ENCODE peak calls at places on chromosomes 11 and 22, in seven cellular contexts. One of them, this sample, is unnamed. For H3K4me1, the result is how much of the 10 kb centered on the place peaks cover.

GRCh38 chr11:47899801-47900200 is 51.7 kb upstream of the NUP160 start:
- DNase-seq in MM.1S: peak
- DNase-seq in SJSA1: no peak
- DNase-seq in SK-N-SH: no peak
- DNase-seq in psoas muscle: no peak
- DNase-seq in esophagus squamous epithelium: no peak
- DNase-seq in cardiac muscle cell: no peak
- DNase-seq in this sample: no peak

GRCh38 chr22:43811777-43812148 is 342 bp downstream of the EFCAB6 start:
- DNase-seq in SK-N-SH: no peak
- DNase-seq in MM.1S: peak
- DNase-seq in SJSA1: no peak
- DNase-seq in cardiac muscle cell: peak
- DNase-seq in esophagus squamous epithelium: no peak
- DNase-seq in psoas muscle: no peak
- DNase-seq in this sample: no peak

GRCh38 chr11:114928260-114928870 is 250.0 kb downstream of the NXPE2 start:
- DNase-seq in esophagus squamous epithelium: no peak
- DNase-seq in MM.1S: no peak
- DNase-seq in SK-N-SH: no peak
- DNase-seq in SJSA1: no peak
- DNase-seq in psoas muscle: no peak
- DNase-seq in cardiac muscle cell: no peak
- DNase-seq in this sample: no peak

GRCh38 chr11:119332111-119332765 is 2.1 kb upstream of the RNF26 start:
- DNase-seq in SK-N-SH: no peak
- DNase-seq in psoas muscle: no peak
- DNase-seq in cardiac muscle cell: no peak
- DNase-seq in esophagus squamous epithelium: no peak
- DNase-seq in SJSA1: no peak
- DNase-seq in MM.1S: no peak
- DNase-seq in this sample: no peak

GRCh38 chr22:30159561-30160353 is 79.5 kb downstream of the HORMAD2 start:
- DNase-seq in MM.1S: no peak
- DNase-seq in SJSA1: peak
- DNase-seq in SK-N-SH: no peak
- DNase-seq in esophagus squamous epithelium: no peak
- DNase-seq in psoas muscle: peak
- DNase-seq in cardiac muscle cell: peak
- DNase-seq in this sample: no peak

GRCh38 chr11:27718346-27718852 is 18.1 kb upstream of the BDNF start:
- DNase-seq in psoas muscle: no peak
- DNase-seq in cardiac muscle cell: peak
- DNase-seq in MM.1S: no peak
- DNase-seq in SJSA1: no peak
- DNase-seq in SK-N-SH: peak
- DNase-seq in esophagus squamous epithelium: no peak
- DNase-seq in this sample: peak

GRCh38 chr22:43894122-43894521 is 2.3 kb upstream of the PNPLA5 start:
- DNase-seq in esophagus squamous epithelium: no peak
- DNase-seq in psoas muscle: no peak
- DNase-seq in MM.1S: no peak
- DNase-seq in SK-N-SH: no peak
- DNase-seq in SJSA1: no peak
- DNase-seq in cardiac muscle cell: no peak
- DNase-seq in this sample: no peak

GRCh38 chr11:64571410-64572091 is 19.5 kb upstream of the SLC22A12 start:
- DNase-seq in esophagus squamous epithelium: no peak
- DNase-seq in MM.1S: no peak
- DNase-seq in SJSA1: no peak
- DNase-seq in cardiac muscle cell: peak
- DNase-seq in psoas muscle: no peak
- DNase-seq in SK-N-SH: no peak
- DNase-seq in this sample: no peak

GRCh38 chr11:11810764-11811726 is 30.7 kb upstream of the USP47 start:
- DNase-seq in psoas muscle: no peak
- DNase-seq in SK-N-SH: no peak
- DNase-seq in esophagus squamous epithelium: no peak
- DNase-seq in cardiac muscle cell: no peak
- DNase-seq in MM.1S: no peak
- DNase-seq in SJSA1: no peak
- DNase-seq in this sample: no peak

GRCh38 chr11:9060700-9061111 is 30.7 kb downstream of the SCUBE2 start:
- DNase-seq in SK-N-SH: no peak
- DNase-seq in psoas muscle: no peak
- DNase-seq in cardiac muscle cell: no peak
- DNase-seq in esophagus squamous epithelium: no peak
- DNase-seq in MM.1S: peak
- DNase-seq in SJSA1: no peak
- DNase-seq in this sample: no peak

GRCh38 chr11:122253541-122254317 is 137.7 kb upstream of the BLID start:
- DNase-seq in MM.1S: no peak
- DNase-seq in SK-N-SH: no peak
- DNase-seq in psoas muscle: no peak
- DNase-seq in cardiac muscle cell: peak
- DNase-seq in esophagus squamous epithelium: no peak
- DNase-seq in SJSA1: no peak
- DNase-seq in this sample: peak

GRCh38 chr11:12130180-12130980 is 20.0 kb downstream of the MICAL2 start:
- DNase-seq in cardiac muscle cell: no peak
- DNase-seq in MM.1S: no peak
- DNase-seq in psoas muscle: no peak
- DNase-seq in SJSA1: no peak
- DNase-seq in SK-N-SH: no peak
- DNase-seq in esophagus squamous epithelium: no peak
- DNase-seq in this sample: no peak

GRCh38 chr22:48948575-48949170 is 879.0 kb downstream of the BRD1 start:
- DNase-seq in SK-N-SH: no peak
- DNase-seq in MM.1S: no peak
- DNase-seq in SJSA1: no peak
- DNase-seq in cardiac muscle cell: no peak
- DNase-seq in psoas muscle: no peak
- DNase-seq in esophagus squamous epithelium: no peak
- DNase-seq in this sample: no peak

GRCh38 chr11:48055292-48056132 is 75.2 kb downstream of the PTPRJ start:
- DNase-seq in MM.1S: no peak
- DNase-seq in SK-N-SH: no peak
- DNase-seq in cardiac muscle cell: peak
- DNase-seq in psoas muscle: no peak
- DNase-seq in SJSA1: peak
- DNase-seq in esophagus squamous epithelium: no peak
- DNase-seq in this sample: no peak

GRCh38 chr11:78100276-78101040 is 20.8 kb upstream of the NDUFC2 start:
- DNase-seq in MM.1S: no peak
- DNase-seq in esophagus squamous epithelium: no peak
- DNase-seq in SK-N-SH: no peak
- DNase-seq in SJSA1: no peak
- DNase-seq in psoas muscle: no peak
- DNase-seq in cardiac muscle cell: no peak
- DNase-seq in this sample: no peak

GRCh38 chr11:122690801-122691649 is 35.5 kb downstream of the UBASH3B start:
- DNase-seq in cardiac muscle cell: peak
- DNase-seq in esophagus squamous epithelium: no peak
- DNase-seq in SK-N-SH: no peak
- DNase-seq in psoas muscle: no peak
- DNase-seq in MM.1S: no peak
- DNase-seq in SJSA1: no peak
- DNase-seq in this sample: no peak

GRCh38 chr11:69899957-69900821 is 81.0 kb upstream of the FGF3 start:
- DNase-seq in SK-N-SH: no peak
- DNase-seq in esophagus squamous epithelium: no peak
- DNase-seq in SJSA1: no peak
- DNase-seq in psoas muscle: peak
- DNase-seq in cardiac muscle cell: peak
- DNase-seq in MM.1S: no peak
- DNase-seq in this sample: no peak

GRCh38 chr11:82927264-82927880 is 25.8 kb downstream of the DDIAS start:
- DNase-seq in SK-N-SH: peak
- DNase-seq in cardiac muscle cell: peak
- DNase-seq in esophagus squamous epithelium: no peak
- DNase-seq in SJSA1: peak
- DNase-seq in psoas muscle: no peak
- DNase-seq in MM.1S: peak
- DNase-seq in this sample: peak

DNA sequence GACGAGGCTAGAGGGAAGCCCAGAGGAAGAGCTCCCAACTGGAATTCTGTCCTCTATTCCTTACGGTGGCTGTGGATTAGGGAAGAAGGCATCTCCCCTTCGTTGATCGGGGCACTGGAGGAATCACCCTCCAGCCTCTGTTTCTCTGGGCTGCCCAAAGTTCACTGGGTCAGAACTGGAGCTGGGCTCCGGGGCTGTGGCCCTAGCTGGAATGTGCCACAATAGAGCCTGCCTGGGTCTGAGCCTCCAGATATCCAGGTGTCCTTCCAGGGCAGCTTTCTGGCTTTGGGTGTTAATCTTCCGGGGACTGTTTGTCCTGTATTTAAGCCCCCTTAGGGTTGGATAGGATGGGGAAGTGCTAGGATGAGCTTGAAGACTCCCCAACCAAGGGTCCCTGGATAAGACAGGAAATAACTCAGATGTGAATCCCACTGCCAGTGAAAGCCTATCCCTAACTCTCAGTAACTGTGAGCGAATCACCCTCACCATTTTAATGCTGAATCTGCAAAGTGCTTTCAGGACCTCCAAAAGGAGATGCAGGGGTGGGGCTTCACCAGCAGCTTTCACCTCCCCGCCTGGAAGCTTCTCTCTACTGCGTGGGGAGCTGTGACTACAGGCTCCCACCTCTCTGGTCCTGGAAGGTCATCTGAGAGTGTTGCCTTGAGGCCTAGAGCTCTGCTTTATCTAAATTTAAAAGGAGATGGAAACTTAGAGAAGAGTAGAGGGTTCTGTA is 9.5 kb downstream of the YPEL4 start:
- DNase-seq in SK-N-SH: no peak
- DNase-seq in MM.1S: no peak
- DNase-seq in esophagus squamous epithelium: no peak
- DNase-seq in SJSA1: no peak
- DNase-seq in cardiac muscle cell: no peak
- DNase-seq in psoas muscle: no peak
- DNase-seq in this sample: no peak
- H3K4me1 ChIP-seq in SK-N-SH: under half
- H3K4me1 ChIP-seq in MM.1S: under half
- H3K4me1 ChIP-seq in esophagus squamous epithelium: under half
- H3K4me1 ChIP-seq in SJSA1: under half
- H3K4me1 ChIP-seq in cardiac muscle cell: under half
- H3K4me1 ChIP-seq in psoas muscle: under half
- H3K4me1 ChIP-seq in this sample: under half

DNA sequence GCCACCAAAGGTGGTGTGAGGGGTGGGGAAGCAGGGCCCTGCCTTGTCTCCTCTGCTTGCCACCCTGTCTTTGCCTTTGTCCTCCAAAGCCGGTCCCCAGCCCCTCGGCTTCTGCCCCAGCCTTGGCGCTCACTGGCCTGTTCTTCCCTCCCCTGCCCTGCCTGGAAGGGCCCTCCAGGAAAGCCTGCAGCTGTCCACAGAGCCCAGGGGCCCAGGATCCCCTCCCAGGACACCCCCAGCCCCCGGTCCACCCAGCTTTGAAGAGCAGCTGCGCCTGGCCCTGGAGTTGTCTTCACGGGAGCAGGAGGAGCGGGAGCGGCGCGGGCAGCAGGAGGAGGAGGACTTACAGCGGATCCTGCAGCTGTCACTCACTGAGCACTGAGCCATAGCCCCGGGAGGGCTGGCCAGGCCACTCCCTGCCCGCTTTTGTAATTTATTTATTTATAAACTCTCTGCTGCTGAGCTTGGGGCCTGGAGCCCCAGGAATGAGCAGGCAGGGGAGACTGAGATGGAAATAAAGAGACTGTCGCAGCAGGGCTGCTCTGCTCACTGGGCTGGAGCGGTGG is 1.3 kb upstream of the SSH3 start:
- DNase-seq in cardiac muscle cell: peak
- DNase-seq in psoas muscle: peak
- DNase-seq in esophagus squamous epithelium: no peak
- DNase-seq in SK-N-SH: no peak
- DNase-seq in MM.1S: no peak
- DNase-seq in SJSA1: no peak
- DNase-seq in this sample: peak
- H3K4me3 ChIP-seq in cardiac muscle cell: no peak
- H3K4me3 ChIP-seq in psoas muscle: peak
- H3K4me3 ChIP-seq in esophagus squamous epithelium: no peak
- H3K4me3 ChIP-seq in SK-N-SH: no peak
- H3K4me3 ChIP-seq in MM.1S: no peak
- H3K4me3 ChIP-seq in SJSA1: no peak
- H3K4me3 ChIP-seq in this sample: no peak

DNA sequence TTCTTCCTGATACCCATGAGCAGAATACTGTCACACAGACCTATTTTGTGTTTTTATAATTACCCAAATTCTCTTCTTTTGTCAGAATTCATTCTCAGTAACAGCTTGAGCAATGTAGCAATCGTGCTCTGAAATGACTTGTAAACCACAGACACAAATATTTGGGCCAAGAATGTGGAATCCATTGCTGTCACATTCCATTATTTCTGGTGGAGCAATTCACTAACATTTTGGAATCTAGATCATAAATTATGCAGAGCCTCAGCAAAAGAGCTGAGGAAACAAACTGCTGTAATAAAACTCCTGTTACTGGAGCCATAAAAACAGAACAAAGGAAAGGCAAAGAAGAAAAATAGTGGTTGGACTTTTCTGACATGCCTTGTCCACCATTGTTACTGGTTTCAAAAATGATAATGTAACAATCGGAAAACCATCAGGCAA is 223.3 kb upstream of the PITPNB start:
- DNase-seq in SJSA1: peak
- DNase-seq in cardiac muscle cell: peak
- DNase-seq in psoas muscle: no peak
- DNase-seq in SK-N-SH: no peak
- DNase-seq in MM.1S: no peak
- DNase-seq in esophagus squamous epithelium: no peak
- DNase-seq in this sample: peak
- H3K27ac ChIP-seq in SJSA1: peak
- H3K27ac ChIP-seq in cardiac muscle cell: no peak
- H3K27ac ChIP-seq in psoas muscle: no peak
- H3K27ac ChIP-seq in SK-N-SH: peak
- H3K27ac ChIP-seq in MM.1S: no peak
- H3K27ac ChIP-seq in esophagus squamous epithelium: peak
- H3K27ac ChIP-seq in this sample: peak

GRCh38 chr11:62444835-62445234 is 26.0 kb downstream of the SCGB1A1 start:
- DNase-seq in psoas muscle: no peak
- DNase-seq in esophagus squamous epithelium: no peak
- DNase-seq in SJSA1: peak
- DNase-seq in SK-N-SH: no peak
- DNase-seq in MM.1S: no peak
- DNase-seq in cardiac muscle cell: no peak
- DNase-seq in this sample: no peak

GRCh38 chr11:62443390-62444201 is 24.8 kb downstream of the SCGB1A1 start:
- DNase-seq in esophagus squamous epithelium: no peak
- DNase-seq in MM.1S: no peak
- DNase-seq in psoas muscle: peak
- DNase-seq in SJSA1: no peak
- DNase-seq in cardiac muscle cell: peak
- DNase-seq in SK-N-SH: peak
- DNase-seq in this sample: no peak

GRCh38 chr11:62445314-62445740 is 26.5 kb downstream of the SCGB1A1 start:
- DNase-seq in SK-N-SH: no peak
- DNase-seq in psoas muscle: no peak
- DNase-seq in esophagus squamous epithelium: no peak
- DNase-seq in cardiac muscle cell: peak
- DNase-seq in MM.1S: no peak
- DNase-seq in SJSA1: peak
- DNase-seq in this sample: no peak

GRCh38 chr11:62444271-62444833 is 25.5 kb downstream of the SCGB1A1 start:
- DNase-seq in cardiac muscle cell: peak
- DNase-seq in SK-N-SH: peak
- DNase-seq in esophagus squamous epithelium: no peak
- DNase-seq in SJSA1: peak
- DNase-seq in MM.1S: no peak
- DNase-seq in psoas muscle: peak
- DNase-seq in this sample: peak

GRCh38 chr11:62446091-62446490 is 27.3 kb downstream of the SCGB1A1 start:
- DNase-seq in MM.1S: no peak
- DNase-seq in cardiac muscle cell: no peak
- DNase-seq in esophagus squamous epithelium: no peak
- DNase-seq in SJSA1: no peak
- DNase-seq in psoas muscle: peak
- DNase-seq in SK-N-SH: no peak
- DNase-seq in this sample: no peak
- H3K4me1 ChIP-seq in MM.1S: under half
- H3K4me1 ChIP-seq in cardiac muscle cell: under half
- H3K4me1 ChIP-seq in esophagus squamous epithelium: under half
- H3K4me1 ChIP-seq in SJSA1: under half
- H3K4me1 ChIP-seq in psoas muscle: under half
- H3K4me1 ChIP-seq in SK-N-SH: under half
- H3K4me1 ChIP-seq in this sample: under half